ENCODE peak calls at places on chromosomes 11 and 22, in four cellular contexts. D is HCT116, H is epithelial cell of prostate, J is left ventricle myocardium inferior. W is an unnamed sample.

GRCh38 chr11:45051621-45052020 is 94.8 kb upstream of the PRDM11 start:
- DNase-seq in D (no peak), H (no peak), J (no peak), W (no peak)

GRCh38 chr11:132638421-132638820 is 893.9 kb downstream of the OPCML start:
- DNase-seq in D (no peak), H (no peak), J (no peak), W (no peak)

GRCh38 chr22:27973851-27974250 is 54.8 kb upstream of the PITPNB start:
- DNase-seq in D (no peak), H (no peak), J (no peak), W (peak; percentile 44)

GRCh38 chr11:123145661-123146060 is 49.4 kb downstream of the CLMP start:
- DNase-seq in D (no peak), H (no peak), J (no peak), W (no peak)

GRCh38 chr11:119709171-119709570 is 19.8 kb downstream of the NECTIN1 start:
- DNase-seq in D (no peak), H (no peak), J (no peak), W (no peak)

GRCh38 chr11:65489706-65490310 is 9.0 kb upstream of the MALAT1 start:
- DNase-seq in D (no peak), H (no peak), J (no peak), W (no peak)

GRCh38 chr11:9170450-9170849 is 79.1 kb upstream of the SCUBE2 start:
- DNase-seq in D (no peak), H (no peak), J (no peak), W (no peak)

GRCh38 chr11:31326470-31327148 is 42.9 kb downstream of the DCDC1 start:
- DNase-seq in D (no peak), H (no peak), J (no peak), W (no peak)

GRCh38 chr11:67648796-67649613 is 1.5 kb downstream of the ACY3 start:
- DNase-seq in D (no peak), H (no peak), J (no peak), W (no peak)

GRCh38 chr11:44893250-44894216 is 57.1 kb downstream of the TP53I11 start:
- DNase-seq in D (no peak), H (no peak), J (no peak), W (no peak)

GRCh38 chr22:45334068-45334467 is 24.3 kb downstream of the FAM118A start:
- DNase-seq in D (no peak), H (peak; percentile 72), J (no peak), W (no peak)

GRCh38 chr11:8331767-8332166 is 68.1 kb upstream of the LMO1 start:
- DNase-seq in D (no peak), H (no peak), J (no peak), W (no peak)

GRCh38 chr22:44387486-44387885 is 74.7 kb upstream of the SHISAL1 start:
- DNase-seq in D (no peak), H (no peak), J (no peak), W (no peak)

GRCh38 chr22:45202333-45203149 is 38.2 kb downstream of the KIAA0930 start:
- DNase-seq in D (no peak), H (no peak), J (no peak), W (no peak)

DNA sequence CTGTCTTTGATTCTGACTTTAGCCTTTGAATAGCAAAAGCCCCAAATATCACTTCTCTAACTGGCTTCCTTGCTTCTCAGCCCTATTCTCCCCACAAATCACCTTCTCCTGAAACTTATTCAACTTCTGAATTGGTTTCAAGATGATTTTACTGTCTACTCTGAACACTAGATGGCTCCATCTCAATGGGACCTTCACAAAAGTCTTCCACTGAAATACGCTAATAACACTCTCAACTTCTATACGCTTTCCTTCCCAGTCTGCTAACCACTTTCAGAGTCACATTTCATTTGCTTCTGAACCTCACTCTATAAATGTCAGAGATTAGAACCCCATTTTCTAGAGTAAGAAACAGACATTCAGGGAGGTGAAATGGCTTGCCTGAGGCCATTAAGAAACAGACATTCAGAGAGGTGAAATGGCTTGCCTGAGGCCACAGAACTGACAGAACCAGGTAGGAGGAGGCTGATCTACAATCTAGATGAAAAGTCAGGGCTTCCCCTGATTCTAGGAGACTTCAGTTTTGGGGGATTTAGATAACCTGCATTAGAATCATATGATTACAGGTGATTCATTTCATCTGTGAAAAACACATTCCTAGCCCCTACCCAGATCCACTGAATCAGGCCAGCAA is 20.6 kb downstream of the MORC2 start:
- DNase-seq in D (peak; percentile 16), H (no peak), J (no peak), W (peak; percentile 18)
- H3K27ac ChIP-seq in D (no peak overlapping the region), H (peak overlapping the region; percentile 69), J (peak overlapping the region; percentile 75), W (peak overlapping the region; percentile 66)

GRCh38 chr22:26549902-26550497 is 37.7 kb upstream of the TFIP11 start:
- DNase-seq in D (no peak), H (no peak), J (no peak), W (no peak)

GRCh38 chr22:26548984-26549383 is 36.7 kb upstream of the TFIP11 start:
- DNase-seq in D (no peak), H (peak; percentile 74), J (no peak), W (no peak)

GRCh38 chr22:26551568-26551967 is 38.4 kb downstream of the TPST2 start:
- DNase-seq in D (no peak), H (no peak), J (no peak), W (no peak)

GRCh38 chr22:26552466-26552865 is 37.5 kb downstream of the TPST2 start:
- DNase-seq in D (no peak), H (no peak), J (no peak), W (no peak)

GRCh38 chr22:26550498-26551033 is 38.3 kb upstream of the TFIP11 start:
- DNase-seq in D (no peak), H (no peak), J (peak; percentile 74), W (no peak)
- H3K27ac ChIP-seq in D (peak overlapping the region; percentile 14), H (no peak overlapping the region), J (peak overlapping the region; percentile 89), W (no peak overlapping the region)

GRCh38 chr11:36600155-36600554 is 2.1 kb upstream of the RAG2 start:
- DNase-seq in D (no peak), H (no peak), J (no peak), W (no peak)

GRCh38 chr11:36596880-36597279 is 1.2 kb downstream of the RAG2 start:
- DNase-seq in D (no peak), H (no peak), J (no peak), W (no peak)

GRCh38 chr11:36598051-36598450 is at the start of gene RAG2:
- DNase-seq in D (no peak), H (no peak), J (no peak), W (no peak)

GRCh38 chr11:36591433-36591832 is 2.9 kb upstream of the IFTAP start:
- DNase-seq in D (no peak), H (no peak), J (no peak), W (no peak)

GRCh38 chr11:36594316-36594989 is at the start of gene IFTAP:
- DNase-seq in D (peak; percentile 88), H (peak; percentile 57), J (no peak), W (peak; percentile 84)
- H3K27ac ChIP-seq in D (no peak within 1 kb of the TSS), H (no peak within 1 kb of the TSS), J (peak within 1 kb of the TSS; percentile 63), W (no peak within 1 kb of the TSS)

DNA sequence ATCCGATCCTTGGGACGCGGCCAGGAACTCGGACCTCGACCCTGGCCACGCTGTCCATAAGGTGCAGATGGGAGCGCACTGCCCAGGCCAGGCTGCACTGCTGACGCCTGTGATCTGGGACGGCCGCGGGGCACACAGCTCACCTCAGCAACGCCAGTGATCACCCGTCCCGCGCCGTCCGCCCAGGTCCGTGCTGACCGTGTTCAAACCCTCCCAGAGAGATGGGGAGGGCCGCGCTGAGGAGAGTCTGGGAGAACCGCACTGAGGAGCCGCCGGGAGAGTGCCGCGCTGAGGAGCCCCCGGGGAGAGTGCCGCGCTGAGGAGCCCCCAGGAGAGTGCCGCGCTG is 636 bp downstream of the KCNQ1OT1 start:
- DNase-seq in D (no peak), H (no peak), J (peak; percentile 20), W (no peak)
- H3K27ac ChIP-seq in D (peak overlapping the region; percentile 57), H (no peak overlapping the region), J (peak overlapping the region; percentile 96), W (no peak overlapping the region)

DNA sequence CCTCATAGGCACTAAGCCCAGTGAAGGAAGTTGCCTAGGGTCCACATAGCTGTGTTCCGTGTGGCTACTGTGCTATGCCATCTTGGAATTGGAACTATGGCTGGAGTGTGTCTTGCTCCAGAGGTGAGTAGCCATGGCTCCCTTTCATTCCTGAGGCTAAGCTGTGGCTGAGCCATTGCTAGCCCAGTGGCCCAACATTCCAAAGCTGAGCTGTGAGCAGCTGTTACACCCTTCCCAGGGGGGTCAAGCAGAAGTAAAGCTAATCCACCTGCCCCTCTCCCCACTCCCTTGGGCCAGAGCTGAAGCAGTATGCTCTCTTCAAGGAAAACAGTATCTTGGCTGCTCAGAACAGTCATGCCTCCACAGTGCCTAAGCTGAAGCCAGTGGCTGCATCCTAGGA is 51.1 kb downstream of the USP35 start:
- DNase-seq in D (no peak), H (no peak), J (no peak), W (no peak)
- H3K27ac ChIP-seq in D (no peak overlapping the region), H (no peak overlapping the region), J (no peak overlapping the region), W (no peak overlapping the region)

GRCh38 chr22:20748820-20749428 is 25.0 kb upstream of the SERPIND1 start:
- DNase-seq in D (no peak), H (no peak), J (no peak), W (no peak)
- H3K27ac ChIP-seq in D (no peak overlapping the region), H (no peak overlapping the region), J (no peak overlapping the region), W (no peak overlapping the region)

GRCh38 chr11:131418214-131418613 is 47.8 kb downstream of the NTM start:
- DNase-seq in D (no peak), H (no peak), J (no peak), W (no peak)
- H3K27ac ChIP-seq in D (no peak overlapping the region), H (no peak overlapping the region), J (no peak overlapping the region), W (no peak overlapping the region)

DNA sequence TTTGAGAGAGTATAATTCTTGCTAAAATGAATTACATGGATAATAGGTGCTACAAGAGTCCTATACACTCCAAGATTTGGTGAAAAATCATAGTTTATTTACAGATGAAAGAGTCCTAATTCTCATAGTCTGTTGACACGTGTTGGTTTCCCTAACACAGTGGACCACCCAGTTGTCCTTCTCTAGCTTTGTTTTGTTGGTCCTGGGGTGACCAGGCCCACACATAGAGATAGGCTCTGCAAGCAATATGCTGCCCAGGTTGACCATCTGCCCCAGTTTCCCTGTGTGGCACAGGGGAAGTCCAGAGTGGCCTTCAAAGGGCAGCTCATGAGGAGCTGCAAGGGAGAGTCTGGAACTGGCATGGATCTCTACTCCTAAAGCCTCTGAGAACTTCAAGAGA is 184.9 kb downstream of the MAML2 start:
- DNase-seq in D (no peak), H (no peak), J (no peak), W (no peak)
- H3K27ac ChIP-seq in D (no peak overlapping the region), H (peak overlapping the region; percentile 96), J (peak overlapping the region; percentile 91), W (no peak overlapping the region)

GRCh38 chr11:117992620-117993019 is 6.4 kb downstream of the IL10RA start:
- DNase-seq in D (no peak), H (no peak), J (no peak), W (no peak)
- H3K27ac ChIP-seq in D (no peak overlapping the region), H (no peak overlapping the region), J (no peak overlapping the region), W (no peak overlapping the region)